ENCODE peak calls at places on chromosomes 13 and 19, in seven cellular contexts. N is uterus; A is left lung; S is aorta; O is suprapubic skin; Y is CD4-positive, alpha-beta T cell; E is transverse colon. H is an unnamed sample.
A peak's percentile ranks its signal among the peaks of the same experiment; 100 is the strongest.

GRCh38 chr13:98890186-98890585 is 87.7 kb downstream of the DOCK9 start:
- DNase-seq in N (peak; percentile 62), A (no peak), S (no peak), O (no peak), Y (no peak), E (no peak), H (no peak)

GRCh38 chr13:66425741-66426140 is 804.4 kb downstream of the PCDH9 start:
- DNase-seq in N (no peak), A (no peak), S (no peak), O (no peak), Y (no peak), E (no peak), H (no peak)

GRCh38 chr13:30927595-30927994 is 4.9 kb upstream of the TEX26 start:
- DNase-seq in N (no peak), A (no peak), S (no peak), O (no peak), Y (no peak), E (no peak), H (no peak)

GRCh38 chr19:42487025-42487797 is 41.1 kb downstream of the CEACAM1 start:
- DNase-seq in N (no peak), A (no peak), S (no peak), O (no peak), Y (no peak), E (no peak), H (no peak)

GRCh38 chr19:11261902-11262839 is at the start of gene DOCK6:
- DNase-seq in N (peak; percentile 42), A (no peak), S (no peak), O (no peak), Y (no peak), E (peak; percentile 69), H (no peak)

GRCh38 chr13:103671547-103671946 is 605.3 kb upstream of the SLC10A2 start:
- DNase-seq in N (no peak), A (no peak), S (no peak), O (no peak), Y (no peak), E (no peak), H (no peak)

GRCh38 chr19:6023936-6024335 is 46.0 kb upstream of the RANBP3 start:
- DNase-seq in N (no peak), A (peak; percentile 25), S (peak; percentile 12), O (no peak), Y (no peak), E (no peak), H (peak; percentile 5)

GRCh38 chr13:70923863-70924752 is 815.9 kb upstream of the KLHL1 start:
- DNase-seq in N (no peak), A (no peak), S (peak; percentile 29), O (no peak), Y (no peak), E (no peak), H (no peak)

GRCh38 chr19:47094557-47095517 is 18.7 kb downstream of the ZC3H4 start:
- DNase-seq in N (no peak), A (peak; percentile 81), S (no peak), O (no peak), Y (peak; percentile 39), E (peak; percentile 66), H (peak; percentile 85)

GRCh38 chr19:5321851-5322681 is 18.5 kb downstream of the PTPRS start:
- DNase-seq in N (no peak), A (no peak), S (no peak), O (no peak), Y (no peak), E (peak; percentile 29), H (no peak)

GRCh38 chr13:47639716-47640447 is 361.2 kb downstream of the SUCLA2 start:
- DNase-seq in N (no peak), A (no peak), S (no peak), O (no peak), Y (no peak), E (no peak), H (no peak)

GRCh38 chr19:13396256-13397080 is 109.8 kb downstream of the CACNA1A start:
- DNase-seq in N (peak; percentile 14), A (peak; percentile 45), S (peak; percentile 71), O (no peak), Y (no peak), E (peak; percentile 15), H (peak; percentile 54)

GRCh38 chr13:45368571-45368970 is 27.6 kb upstream of the TPT1 start:
- DNase-seq in N (no peak), A (no peak), S (no peak), O (no peak), Y (no peak), E (no peak), H (no peak)

GRCh38 chr13:48511621-48512232 is 21.2 kb downstream of the RCBTB2 start:
- DNase-seq in N (no peak), A (no peak), S (no peak), O (no peak), Y (no peak), E (no peak), H (no peak)

DNA sequence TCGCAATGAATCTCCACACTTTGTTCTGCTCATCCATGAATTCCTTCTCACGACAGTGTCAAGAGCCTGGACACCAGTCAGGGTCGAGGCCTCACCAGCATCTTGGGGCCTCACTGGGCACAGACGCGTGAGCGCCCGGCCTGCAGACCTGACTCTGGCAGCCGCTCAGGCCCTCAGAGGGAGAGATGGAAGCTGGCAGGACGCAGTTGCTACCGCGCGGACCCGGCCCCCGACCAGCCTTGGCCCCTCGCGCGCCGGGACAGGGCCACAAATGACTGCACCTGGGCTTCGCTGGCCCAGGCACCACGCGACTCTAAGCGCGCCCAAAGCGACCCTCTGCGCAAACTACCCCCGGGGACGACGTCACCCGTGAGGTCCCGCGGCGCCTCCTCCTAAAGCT is 937 bp upstream of the USP29 start:
- DNase-seq in N (no peak), A (no peak), S (no peak), O (no peak), Y (no peak), E (no peak), H (no peak)
- H3K9me3 ChIP-seq in N (no peaks in the 10 kb centered on the region), A (peaks cover 65% of the 10 kb centered on the region), S (peaks cover 6% of the 10 kb centered on the region), O (peaks cover 11% of the 10 kb centered on the region), Y (peaks cover 29% of the 10 kb centered on the region), E (peaks cover 16% of the 10 kb centered on the region), H (peaks cover 33% of the 10 kb centered on the region)

DNA sequence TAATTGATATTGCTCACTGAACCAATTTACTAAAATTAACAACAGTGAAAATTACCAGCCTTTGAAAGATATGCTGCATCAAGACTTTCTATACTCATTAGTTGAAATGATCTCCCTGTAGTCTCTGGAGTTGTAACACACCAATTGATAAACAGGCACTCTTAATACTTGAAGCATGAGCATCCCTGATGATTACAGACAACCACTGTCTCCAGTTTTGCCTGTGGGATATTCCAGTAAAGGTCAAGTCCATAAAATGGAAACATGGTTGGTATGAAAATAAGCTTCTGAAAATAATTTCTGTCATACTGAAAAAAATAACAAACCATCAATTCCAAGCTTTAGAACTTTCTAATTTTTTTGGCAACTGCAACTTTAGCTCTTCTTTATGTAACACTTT is 405.8 kb downstream of the SPRY2 start:
- DNase-seq in N (no peak), A (no peak), S (no peak), O (no peak), Y (no peak), E (no peak), H (no peak)
- H3K27ac ChIP-seq in N (no peak overlapping the region), A (no peak overlapping the region), S (no peak overlapping the region), O (peak overlapping the region; percentile 80), Y (no peak overlapping the region), E (no peak overlapping the region), H (no peak overlapping the region)

DNA sequence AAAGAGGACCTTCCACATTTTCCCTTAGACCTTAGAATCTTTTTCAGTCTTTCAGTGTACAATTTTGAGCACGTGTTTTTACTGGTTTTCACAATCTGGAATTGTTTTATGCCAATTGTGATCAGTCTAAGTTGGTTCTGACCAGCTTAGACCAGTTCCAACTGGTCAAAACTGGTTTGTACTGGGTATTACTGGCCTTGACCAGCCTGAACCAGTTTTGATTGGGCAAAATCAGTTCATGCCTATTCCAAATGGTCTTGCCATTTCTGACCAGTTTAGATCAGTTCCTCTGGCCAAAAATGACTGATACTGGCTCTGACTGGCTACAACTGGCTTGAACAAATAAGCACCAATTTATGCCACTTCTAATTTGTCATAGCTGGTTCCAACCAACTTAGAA is 36.4 kb downstream of the ZNF585A start:
- DNase-seq in N (no peak), A (no peak), S (no peak), O (no peak), Y (no peak), E (no peak), H (no peak)
- H3K9me3 ChIP-seq in N (peaks cover 80% of the 10 kb centered on the region), A (peaks cover 100% of the 10 kb centered on the region), S (peaks cover 45% of the 10 kb centered on the region), O (peaks cover 95% of the 10 kb centered on the region), Y (peaks cover 98% of the 10 kb centered on the region), E (peaks cover 93% of the 10 kb centered on the region), H (peaks cover 95% of the 10 kb centered on the region)

GRCh38 chr19:51342631-51343569 is 961 bp upstream of the VSIG10L start:
- DNase-seq in N (no peak), A (no peak), S (no peak), O (no peak), Y (no peak), E (no peak), H (no peak)

GRCh38 chr19:51345076-51345620 is 3.2 kb upstream of the VSIG10L start:
- DNase-seq in N (no peak), A (no peak), S (no peak), O (no peak), Y (no peak), E (no peak), H (no peak)

GRCh38 chr19:51346742-51347141 is 4.8 kb upstream of the VSIG10L start:
- DNase-seq in N (no peak), A (no peak), S (no peak), O (no peak), Y (no peak), E (no peak), H (no peak)

GRCh38 chr19:51351266-51351990 is 9.5 kb upstream of the VSIG10L start:
- DNase-seq in N (no peak), A (no peak), S (no peak), O (no peak), Y (no peak), E (no peak), H (no peak)

GRCh38 chr19:51347209-51347928 is 5.4 kb upstream of the VSIG10L start:
- DNase-seq in N (no peak), A (no peak), S (no peak), O (no peak), Y (no peak), E (no peak), H (no peak)
- H3K27ac ChIP-seq in N (no peak overlapping the region), A (no peak overlapping the region), S (no peak overlapping the region), O (no peak overlapping the region), Y (no peak overlapping the region), E (no peak overlapping the region), H (no peak overlapping the region)

GRCh38 chr19:2841858-2842574 is 741 bp downstream of the ZNF555 start:
- DNase-seq in N (no peak), A (no peak), S (no peak), O (no peak), Y (no peak), E (peak; percentile 18), H (no peak)

GRCh38 chr19:2834294-2834871 is 6.9 kb upstream of the ZNF555 start:
- DNase-seq in N (no peak), A (no peak), S (no peak), O (no peak), Y (no peak), E (no peak), H (no peak)

GRCh38 chr19:2840794-2841790 is at the start of gene ZNF555:
- DNase-seq in N (peak; percentile 99), A (peak; percentile 99), S (peak; percentile 99), O (peak; percentile 100), Y (peak; percentile 98), E (peak; percentile 99), H (peak; percentile 100)

DNA sequence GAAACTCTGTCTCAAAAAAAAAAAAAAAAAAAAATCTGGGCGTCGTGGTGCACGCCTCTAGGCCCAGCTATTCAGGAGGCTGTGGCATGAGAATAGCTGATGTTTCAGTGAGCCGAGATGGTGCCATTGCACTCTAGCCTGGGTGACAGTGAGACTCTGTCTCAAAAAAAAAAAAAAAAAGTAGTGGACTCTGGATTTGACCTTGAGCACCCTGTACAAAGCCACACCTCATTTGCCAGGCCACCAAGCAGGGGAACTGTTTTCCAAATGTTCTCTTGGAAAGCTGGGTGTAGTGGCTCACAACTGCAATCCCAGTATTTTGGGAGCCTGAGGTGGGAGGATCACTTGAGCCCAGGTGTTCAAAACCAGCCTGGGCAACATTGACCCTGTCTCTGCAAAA is 3.8 kb upstream of the ZNF555 start:
- DNase-seq in N (no peak), A (no peak), S (no peak), O (no peak), Y (no peak), E (no peak), H (no peak)
- H3K9me3 ChIP-seq in N (peaks cover 24% of the 10 kb centered on the region), A (peaks cover 72% of the 10 kb centered on the region), S (peaks cover 18% of the 10 kb centered on the region), O (peaks cover 19% of the 10 kb centered on the region), Y (peaks cover 48% of the 10 kb centered on the region), E (peaks cover 37% of the 10 kb centered on the region), H (peaks cover 68% of the 10 kb centered on the region)

H was measured in lower lobe of right lung.